ENCODE peak calls at places on chromosomes 6 and 20, in four cellular contexts. One of them, this sample, is unnamed.

GRCh38 chr20:62064788-62065668 is 653 bp downstream of the TAF4 start:
- DNase-seq in stimulated activated CD4-positive, alpha-beta T cell treated with anti-CD3 and anti-CD28 coated beads, Interleukin-12 subunit alpha, Interleukin-12 subunit beta, amount 100 ng/mL, for 4 hours: no peak
- DNase-seq in Karpas-422: peak
- DNase-seq in activated T-cell treated with anti-CD3 and anti-CD28 coated beads, Interleukin-2, amount 50 U/mL, for 4 hours: no peak
- DNase-seq in this sample: no peak

GRCh38 chr6:133748628-133749027 is 140.3 kb upstream of the TCF21 start:
- DNase-seq in stimulated activated CD4-positive, alpha-beta T cell treated with anti-CD3 and anti-CD28 coated beads, Interleukin-12 subunit alpha, Interleukin-12 subunit beta, amount 100 ng/mL, for 4 hours: no peak
- DNase-seq in activated T-cell treated with anti-CD3 and anti-CD28 coated beads, Interleukin-2, amount 50 U/mL, for 4 hours: no peak
- DNase-seq in Karpas-422: no peak
- DNase-seq in this sample: no peak

GRCh38 chr20:31691646-31692275 is 30.9 kb downstream of the BCL2L1 start:
- DNase-seq in stimulated activated CD4-positive, alpha-beta T cell treated with anti-CD3 and anti-CD28 coated beads, Interleukin-12 subunit alpha, Interleukin-12 subunit beta, amount 100 ng/mL, for 4 hours: no peak
- DNase-seq in activated T-cell treated with anti-CD3 and anti-CD28 coated beads, Interleukin-2, amount 50 U/mL, for 4 hours: no peak
- DNase-seq in Karpas-422: peak
- DNase-seq in this sample: peak

GRCh38 chr6:157942351-157942750 is 39.3 kb upstream of the SYNJ2 start:
- DNase-seq in Karpas-422: no peak
- DNase-seq in activated T-cell treated with anti-CD3 and anti-CD28 coated beads, Interleukin-2, amount 50 U/mL, for 4 hours: no peak
- DNase-seq in stimulated activated CD4-positive, alpha-beta T cell treated with anti-CD3 and anti-CD28 coated beads, Interleukin-12 subunit alpha, Interleukin-12 subunit beta, amount 100 ng/mL, for 4 hours: no peak
- DNase-seq in this sample: no peak

GRCh38 chr6:16473908-16474791 is 235.8 kb downstream of the GMPR start:
- DNase-seq in Karpas-422: no peak
- DNase-seq in activated T-cell treated with anti-CD3 and anti-CD28 coated beads, Interleukin-2, amount 50 U/mL, for 4 hours: peak
- DNase-seq in stimulated activated CD4-positive, alpha-beta T cell treated with anti-CD3 and anti-CD28 coated beads, Interleukin-12 subunit alpha, Interleukin-12 subunit beta, amount 100 ng/mL, for 4 hours: no peak
- DNase-seq in this sample: no peak

GRCh38 chr6:5172057-5172683 is 87.0 kb downstream of the PPP1R3G start:
- DNase-seq in activated T-cell treated with anti-CD3 and anti-CD28 coated beads, Interleukin-2, amount 50 U/mL, for 4 hours: no peak
- DNase-seq in stimulated activated CD4-positive, alpha-beta T cell treated with anti-CD3 and anti-CD28 coated beads, Interleukin-12 subunit alpha, Interleukin-12 subunit beta, amount 100 ng/mL, for 4 hours: no peak
- DNase-seq in Karpas-422: no peak
- DNase-seq in this sample: no peak

GRCh38 chr6:169097336-169098052 is 156.2 kb downstream of the THBS2 start:
- DNase-seq in stimulated activated CD4-positive, alpha-beta T cell treated with anti-CD3 and anti-CD28 coated beads, Interleukin-12 subunit alpha, Interleukin-12 subunit beta, amount 100 ng/mL, for 4 hours: no peak
- DNase-seq in activated T-cell treated with anti-CD3 and anti-CD28 coated beads, Interleukin-2, amount 50 U/mL, for 4 hours: no peak
- DNase-seq in Karpas-422: no peak
- DNase-seq in this sample: no peak

GRCh38 chr6:1756472-1757129 is 146.9 kb downstream of the FOXC1 start:
- DNase-seq in Karpas-422: no peak
- DNase-seq in activated T-cell treated with anti-CD3 and anti-CD28 coated beads, Interleukin-2, amount 50 U/mL, for 4 hours: no peak
- DNase-seq in stimulated activated CD4-positive, alpha-beta T cell treated with anti-CD3 and anti-CD28 coated beads, Interleukin-12 subunit alpha, Interleukin-12 subunit beta, amount 100 ng/mL, for 4 hours: no peak
- DNase-seq in this sample: no peak

GRCh38 chr20:52974155-52974554 is 2.0 kb downstream of the TSHZ2 start:
- DNase-seq in Karpas-422: no peak
- DNase-seq in activated T-cell treated with anti-CD3 and anti-CD28 coated beads, Interleukin-2, amount 50 U/mL, for 4 hours: peak
- DNase-seq in stimulated activated CD4-positive, alpha-beta T cell treated with anti-CD3 and anti-CD28 coated beads, Interleukin-12 subunit alpha, Interleukin-12 subunit beta, amount 100 ng/mL, for 4 hours: peak
- DNase-seq in this sample: no peak

GRCh38 chr6:36605560-36606391 is 11.6 kb downstream of the SRSF3 start:
- DNase-seq in Karpas-422: no peak
- DNase-seq in activated T-cell treated with anti-CD3 and anti-CD28 coated beads, Interleukin-2, amount 50 U/mL, for 4 hours: no peak
- DNase-seq in stimulated activated CD4-positive, alpha-beta T cell treated with anti-CD3 and anti-CD28 coated beads, Interleukin-12 subunit alpha, Interleukin-12 subunit beta, amount 100 ng/mL, for 4 hours: no peak
- DNase-seq in this sample: no peak

GRCh38 chr20:22001886-22002285 is 296.4 kb downstream of the PAX1 start:
- DNase-seq in Karpas-422: peak
- DNase-seq in activated T-cell treated with anti-CD3 and anti-CD28 coated beads, Interleukin-2, amount 50 U/mL, for 4 hours: no peak
- DNase-seq in stimulated activated CD4-positive, alpha-beta T cell treated with anti-CD3 and anti-CD28 coated beads, Interleukin-12 subunit alpha, Interleukin-12 subunit beta, amount 100 ng/mL, for 4 hours: no peak
- DNase-seq in this sample: no peak